ENCODE peak calls at places on chromosomes 11 and 22, in four cellular contexts. O, M, Z and J are unnamed samples.

GRCh38 chr11:67501854-67502253 is 3.3 kb downstream of the PITPNM1 start:
- DNase-seq in O (no peak), M (no peak), Z (no peak), J (no peak)

GRCh38 chr22:27262371-27262770 is 539.2 kb downstream of the MN1 start:
- DNase-seq in O (no peak), M (no peak), Z (no peak), J (no peak)

GRCh38 chr11:60831143-60831500 is 10.8 kb upstream of the CCDC86 start:
- DNase-seq in O (peak; percentile 61), M (peak; percentile 85), Z (peak; percentile 95), J (peak; percentile 56)

GRCh38 chr11:73652856-73653559 is 6.6 kb downstream of the PLEKHB1 start:
- DNase-seq in O (peak; percentile 42), M (no peak), Z (no peak), J (no peak)

GRCh38 chr22:27669798-27670599 is 131.6 kb downstream of the MN1 start:
- DNase-seq in O (peak; percentile 92), M (no peak), Z (peak; percentile 22), J (no peak)

GRCh38 chr11:7143908-7144307 is 55.1 kb downstream of the RBMXL2 start:
- DNase-seq in O (no peak), M (no peak), Z (peak; percentile 56), J (no peak)

GRCh38 chr11:117626576-117626975 is 170.4 kb downstream of the DSCAML1 start:
- DNase-seq in O (no peak), M (no peak), Z (no peak), J (no peak)

GRCh38 chr11:125494987-125495725 is 909 bp downstream of the FEZ1 start:
- DNase-seq in O (no peak), M (peak; percentile 34), Z (no peak), J (peak; percentile 7)

GRCh38 chr11:75809991-75810390 is 5.0 kb upstream of the UVRAG start:
- DNase-seq in O (no peak), M (no peak), Z (no peak), J (peak; percentile 62)

GRCh38 chr11:11039249-11039965 is 181.6 kb upstream of the ZBED5 start:
- DNase-seq in O (no peak), M (no peak), Z (no peak), J (no peak)
- H3K27me3 ChIP-seq in O (peaks cover 2% of the 10 kb centered on the region), M (no peaks in the 10 kb centered on the region), Z (no peaks in the 10 kb centered on the region), J (peaks cover 3% of the 10 kb centered on the region)

GRCh38 chr22:43681724-43682360 is 130.3 kb downstream of the EFCAB6 start:
- DNase-seq in O (no peak), M (no peak), Z (peak; percentile 43), J (no peak)
- H3K27me3 ChIP-seq in O (no peaks in the 10 kb centered on the region), M (no peaks in the 10 kb centered on the region), Z (no peaks in the 10 kb centered on the region), J (peaks cover under 1% of the 10 kb centered on the region)

DNA sequence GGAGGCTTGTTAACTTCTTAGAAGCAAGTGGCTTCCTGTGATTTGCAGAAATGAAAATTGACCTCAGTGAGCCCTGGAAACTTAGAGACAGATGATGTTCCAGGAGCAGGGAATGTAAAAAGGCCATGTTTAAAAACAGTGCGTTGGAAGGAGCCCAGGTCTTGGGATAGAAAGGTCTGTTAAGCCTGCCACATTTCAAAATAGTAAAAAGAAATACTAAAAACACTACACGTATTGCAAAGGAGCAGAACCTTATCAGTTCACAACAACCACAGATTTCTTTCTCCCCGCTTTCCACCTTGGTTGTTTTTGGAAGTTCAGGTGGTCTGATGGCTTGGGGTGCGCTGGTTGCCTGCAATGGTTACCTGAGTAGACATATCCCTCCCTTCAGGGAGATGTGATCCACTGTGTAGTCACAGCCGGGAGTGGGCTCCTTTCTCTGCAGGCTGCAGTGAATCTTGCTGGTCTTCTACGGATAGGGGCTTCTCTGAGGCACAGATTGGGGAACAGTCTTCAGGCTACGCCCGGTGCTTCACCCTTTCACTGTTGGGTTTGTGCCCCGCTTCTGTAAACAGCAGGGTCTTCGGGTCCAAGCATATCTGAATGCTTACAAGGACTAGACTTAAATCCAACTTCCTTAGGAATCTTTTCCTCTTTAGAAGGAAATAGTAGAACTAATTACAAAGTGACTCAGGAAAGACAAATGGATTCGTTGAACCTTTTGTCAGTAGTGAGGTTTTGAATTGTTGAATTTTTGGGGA is 1.9 kb downstream of the TEAD1 start:
- DNase-seq in O (no peak), M (no peak), Z (peak; percentile 42), J (no peak)
- H3K27me3 ChIP-seq in O (no peaks in the 10 kb centered on the region), M (peaks cover 85% of the 10 kb centered on the region), Z (no peaks in the 10 kb centered on the region), J (peaks cover 61% of the 10 kb centered on the region)

GRCh38 chr22:29072979-29073617 is at the start of gene KREMEN1:
- DNase-seq in O (no peak), M (no peak), Z (no peak), J (no peak)

GRCh38 chr22:29071261-29072045 is 1.4 kb upstream of the KREMEN1 start:
- DNase-seq in O (peak; percentile 71), M (no peak), Z (peak; percentile 20), J (peak; percentile 31)

GRCh38 chr22:29072193-29072978 is 449 bp upstream of the KREMEN1 start:
- DNase-seq in O (peak; percentile 89), M (peak; percentile 82), Z (peak; percentile 89), J (no peak)

GRCh38 chr22:29074276-29074625 is 1.4 kb downstream of the KREMEN1 start:
- DNase-seq in O (no peak), M (no peak), Z (no peak), J (no peak)

DNA sequence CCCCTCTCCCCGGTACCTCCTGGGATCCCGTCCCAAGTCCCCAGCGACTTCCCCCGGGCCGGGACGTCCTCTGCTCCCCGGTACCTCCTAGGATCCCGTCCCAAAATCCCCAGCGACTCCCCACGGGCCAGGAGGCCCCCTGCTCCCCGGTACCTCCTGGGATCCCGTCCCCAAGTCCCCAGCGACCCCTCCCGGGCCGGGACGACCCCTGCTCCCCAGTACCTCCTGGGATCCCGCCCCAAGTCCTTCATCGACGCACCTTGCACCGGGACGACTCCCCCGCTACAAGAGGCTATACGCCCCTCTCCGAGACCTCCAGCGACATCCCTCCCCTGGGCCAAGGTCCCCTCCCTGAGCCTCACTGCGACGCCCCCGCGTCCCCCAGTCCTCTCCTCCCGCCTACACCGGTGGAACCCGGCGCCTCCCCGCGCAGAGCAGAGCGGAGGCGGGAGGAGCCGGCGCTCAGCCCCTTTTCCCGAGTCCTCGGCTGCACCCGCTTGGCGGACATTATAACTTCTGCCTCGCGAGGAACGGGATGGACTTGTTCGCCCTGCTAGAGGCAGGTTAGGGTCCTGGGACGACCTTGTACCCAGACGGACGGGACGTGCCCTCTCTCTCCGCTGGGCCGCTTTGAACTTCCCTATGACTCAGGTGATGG is 912 bp downstream of the KREMEN1 start:
- DNase-seq in O (peak; percentile 54), M (no peak), Z (no peak), J (no peak)
- H3K27me3 ChIP-seq in O (no peaks in the 10 kb centered on the region), M (peaks cover 48% of the 10 kb centered on the region), Z (no peaks in the 10 kb centered on the region), J (peaks cover 57% of the 10 kb centered on the region)

DNA sequence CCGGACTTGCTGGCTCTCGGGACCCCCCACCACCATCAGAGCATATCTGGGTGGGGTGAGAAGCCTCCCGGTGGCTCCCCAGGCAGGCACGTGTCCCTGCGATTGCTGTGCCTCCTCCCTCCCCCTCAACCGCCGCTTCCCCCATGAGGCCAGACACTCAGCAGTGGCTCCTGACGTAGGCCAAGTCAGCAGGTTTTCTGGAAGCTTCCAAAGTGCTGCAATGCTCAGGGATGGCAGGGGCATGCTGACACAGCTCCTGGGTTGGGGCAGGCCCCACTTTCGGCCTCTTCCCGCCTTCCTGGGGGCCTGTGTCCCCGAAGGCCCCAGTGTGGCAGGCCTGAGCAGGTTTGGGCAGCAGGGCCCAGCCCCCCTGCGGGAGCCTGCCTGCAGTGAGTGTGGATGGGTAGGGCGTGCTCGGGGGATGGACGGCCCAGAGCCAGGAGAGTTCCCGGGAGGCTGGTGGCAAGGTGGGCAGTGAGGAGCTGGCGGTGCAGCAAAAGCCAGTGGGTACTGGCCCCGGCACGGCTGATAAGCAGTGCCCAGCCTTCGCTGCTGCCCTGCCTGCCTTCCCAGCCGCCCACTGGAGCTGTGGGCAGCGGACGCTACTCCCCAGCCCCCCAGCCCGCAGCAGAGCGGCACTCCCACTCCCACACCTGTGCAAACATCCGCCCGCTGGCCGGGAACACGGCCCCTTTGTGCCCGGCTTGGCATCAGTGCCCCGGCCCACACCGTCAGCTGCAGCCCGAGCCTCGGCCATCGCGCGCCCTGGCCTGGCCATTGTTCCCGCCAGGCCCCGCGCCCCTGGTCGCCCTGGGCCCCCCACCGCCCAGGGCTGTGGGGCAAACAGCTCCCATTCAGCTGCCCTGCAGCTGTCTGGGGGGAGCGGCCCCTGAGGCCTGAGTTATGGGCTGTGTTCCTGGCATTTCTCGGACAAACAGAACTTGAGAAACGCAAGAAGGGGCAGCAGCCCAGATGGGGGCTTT is 125.0 kb downstream of the KCNQ1OT1 start:
- DNase-seq in O (no peak), M (no peak), Z (no peak), J (no peak)
- H3K27me3 ChIP-seq in O (peaks cover 24% of the 10 kb centered on the region), M (no peaks in the 10 kb centered on the region), Z (no peaks in the 10 kb centered on the region), J (no peaks in the 10 kb centered on the region)

GRCh38 chr22:37462983-37463382 is 23.2 kb downstream of the MFNG start:
- DNase-seq in O (peak; percentile 28), M (no peak), Z (peak; percentile 34), J (no peak)

GRCh38 chr22:37459211-37459610 is 27.0 kb downstream of the MFNG start:
- DNase-seq in O (no peak), M (no peak), Z (no peak), J (no peak)

GRCh38 chr22:37462426-37462825 is 23.8 kb downstream of the MFNG start:
- DNase-seq in O (no peak), M (no peak), Z (no peak), J (no peak)

GRCh38 chr22:37457093-37457893 is 28.9 kb downstream of the MFNG start:
- DNase-seq in O (peak; percentile 60), M (peak; percentile 89), Z (peak; percentile 85), J (peak; percentile 57)

DNA sequence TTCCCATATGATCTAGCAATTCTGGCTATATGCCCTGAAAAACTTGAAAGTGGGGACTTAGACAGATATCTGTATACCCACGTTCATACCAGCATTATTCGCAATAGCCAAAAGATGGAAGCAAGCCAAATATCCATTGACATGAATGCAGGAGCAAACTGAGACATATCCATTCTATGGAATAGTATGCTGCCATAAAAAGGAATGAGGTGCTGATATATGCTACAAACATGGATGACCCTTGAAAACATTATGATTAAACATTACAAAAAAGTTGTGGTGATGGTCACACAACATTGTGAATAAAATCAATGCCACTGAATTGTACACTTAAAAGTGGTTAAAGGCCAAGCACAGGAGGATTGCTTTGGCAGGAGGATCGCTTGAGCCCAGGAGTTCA is 25.5 kb downstream of the MFNG start:
- DNase-seq in O (no peak), M (no peak), Z (no peak), J (no peak)
- H3K27me3 ChIP-seq in O (peaks cover 2% of the 10 kb centered on the region), M (no peaks in the 10 kb centered on the region), Z (no peaks in the 10 kb centered on the region), J (no peaks in the 10 kb centered on the region)

GRCh38 chr22:21069375-21069774 is 23.6 kb downstream of the LRRC74B start:
- DNase-seq in O (no peak), M (no peak), Z (no peak), J (no peak)

GRCh38 chr22:21068681-21069276 is 23.0 kb downstream of the LRRC74B start:
- DNase-seq in O (no peak), M (no peak), Z (no peak), J (no peak)

GRCh38 chr22:21067901-21068680 is 22.3 kb downstream of the LRRC74B start:
- DNase-seq in O (no peak), M (no peak), Z (no peak), J (no peak)

GRCh38 chr22:21064917-21065864 is 19.4 kb downstream of the LRRC74B start:
- DNase-seq in O (no peak), M (no peak), Z (no peak), J (no peak)

GRCh38 chr22:21067075-21067900 is 21.5 kb downstream of the LRRC74B start:
- DNase-seq in O (no peak), M (no peak), Z (no peak), J (no peak)
- H3K27me3 ChIP-seq in O (no peaks in the 10 kb centered on the region), M (no peaks in the 10 kb centered on the region), Z (no peaks in the 10 kb centered on the region), J (no peaks in the 10 kb centered on the region)